ENCODE peak calls at places on chromosomes 6 and 20, in nine cellular contexts. M is mammary epithelial cell, U is dorsolateral prefrontal cortex, V is neural progenitor cell, E is heart left ventricle, B is heart right ventricle, I is colonic mucosa, W is psoas muscle, Y is AG04450. P is an unnamed sample. For H3K27me3, the result is how much of the 10 kb centered on the place peaks cover.

GRCh38 chr6:136792945-136793289 is 640 bp upstream of the MAP3K5 start:
- DNase-seq in M (peak), U (peak), V (peak), E (peak), B (peak), I (peak), W (peak), Y (peak), P (peak)

GRCh38 chr20:23150304-23151007 is 64.3 kb upstream of the CD93 start:
- DNase-seq in M (no peak), U (no peak), V (no peak), E (no peak), B (no peak), I (peak), W (peak), Y (no peak), P (no peak)

GRCh38 chr20:59482581-59483187 is 121.7 kb upstream of the PHACTR3 start:
- DNase-seq in M (no peak), U (no peak), V (no peak), E (no peak), B (no peak), I (no peak), W (no peak), Y (no peak), P (no peak)

GRCh38 chr6:87763276-87763675 is 61.2 kb upstream of the AKIRIN2 start:
- DNase-seq in M (no peak), U (no peak), V (no peak), E (no peak), B (no peak), I (no peak), W (no peak), Y (no peak), P (no peak)

GRCh38 chr20:22315771-22316170 is 268.6 kb downstream of the FOXA2 start:
- DNase-seq in M (no peak), U (no peak), V (no peak), E (no peak), B (no peak), I (no peak), W (no peak), Y (no peak), P (no peak)

GRCh38 chr20:59191036-59191755 is 27.6 kb downstream of the ZNF831 start:
- DNase-seq in M (no peak), U (no peak), V (no peak), E (no peak), B (no peak), I (no peak), W (no peak), Y (no peak), P (no peak)

GRCh38 chr6:127384007-127384406 is 40.6 kb upstream of the ECHDC1 start:
- DNase-seq in M (no peak), U (no peak), V (no peak), E (no peak), B (no peak), I (no peak), W (no peak), Y (no peak), P (no peak)

GRCh38 chr6:14743465-14744211 is 502.2 kb upstream of the JARID2 start:
- DNase-seq in M (peak), U (no peak), V (no peak), E (no peak), B (no peak), I (no peak), W (peak), Y (peak), P (peak)

GRCh38 chr6:36544228-36544627 is 3.1 kb downstream of the STK38 start:
- DNase-seq in M (peak), U (no peak), V (no peak), E (no peak), B (no peak), I (peak), W (no peak), Y (no peak), P (no peak)

GRCh38 chr6:24752917-24753486 is 21.7 kb upstream of the GMNN start:
- DNase-seq in M (no peak), U (no peak), V (no peak), E (no peak), B (no peak), I (no peak), W (no peak), Y (no peak), P (no peak)

GRCh38 chr6:38755874-38756273 is 40.8 kb downstream of the DNAH8 start:
- DNase-seq in M (peak), U (no peak), V (no peak), E (no peak), B (no peak), I (no peak), W (no peak), Y (no peak), P (peak)

GRCh38 chr20:32522775-32523612 is 62.1 kb downstream of the NOL4L start:
- DNase-seq in M (no peak), U (no peak), V (no peak), E (no peak), B (no peak), I (no peak), W (no peak), Y (no peak), P (no peak)

GRCh38 chr6:84652356-84653026 is 111.9 kb downstream of the TBX18 start:
- DNase-seq in M (peak), U (no peak), V (no peak), E (no peak), B (no peak), I (no peak), W (no peak), Y (peak), P (peak)

GRCh38 chr6:158774734-158775449 is 44.3 kb downstream of the EZR start:
- DNase-seq in M (no peak), U (no peak), V (no peak), E (no peak), B (no peak), I (no peak), W (no peak), Y (no peak), P (no peak)

GRCh38 chr6:474454-475185 is 83.1 kb downstream of the IRF4 start:
- DNase-seq in M (no peak), U (peak), V (peak), E (no peak), B (no peak), I (no peak), W (no peak), Y (no peak), P (no peak)

GRCh38 chr20:31720486-31721407 is 1.9 kb downstream of the BCL2L1 start:
- DNase-seq in M (no peak), U (peak), V (no peak), E (no peak), B (no peak), I (peak), W (no peak), Y (no peak), P (no peak)

GRCh38 chr6:105596284-105596755 is 193.4 kb upstream of the PREP start:
- DNase-seq in M (peak), U (no peak), V (no peak), E (no peak), B (no peak), I (no peak), W (no peak), Y (peak), P (peak)

GRCh38 chr20:2230671-2231488 is 64.9 kb upstream of the TGM3 start:
- DNase-seq in M (no peak), U (no peak), V (no peak), E (no peak), B (no peak), I (no peak), W (no peak), Y (no peak), P (no peak)

GRCh38 chr20:49283703-49284625 is 6.1 kb upstream of the ZNFX1 start:
- DNase-seq in M (no peak), U (no peak), V (no peak), E (no peak), B (no peak), I (no peak), W (no peak), Y (no peak), P (no peak)

GRCh38 chr6:90399970-90400369 is 103.3 kb upstream of the BACH2 start:
- DNase-seq in M (no peak), U (no peak), V (no peak), E (no peak), B (no peak), I (no peak), W (no peak), Y (no peak), P (no peak)

GRCh38 chr6:16831136-16831535 is 69.9 kb upstream of the ATXN1 start:
- DNase-seq in M (no peak), U (no peak), V (no peak), E (no peak), B (no peak), I (no peak), W (peak), Y (no peak), P (no peak)

GRCh38 chr20:32509639-32510066 is 75.5 kb downstream of the NOL4L start:
- DNase-seq in M (no peak), U (no peak), V (no peak), E (no peak), B (no peak), I (no peak), W (no peak), Y (no peak), P (no peak)

GRCh38 chr6:5201271-5201670 is 59.5 kb downstream of the LYRM4 start:
- DNase-seq in M (no peak), U (no peak), V (peak), E (no peak), B (no peak), I (no peak), W (no peak), Y (no peak), P (no peak)

GRCh38 chr6:4323322-4323721 is 187.9 kb upstream of the ECI2 start:
- DNase-seq in M (no peak), U (no peak), V (no peak), E (no peak), B (no peak), I (no peak), W (no peak), Y (no peak), P (no peak)

GRCh38 chr6:104414723-104415122 is 445.0 kb downstream of the HACE1 start:
- DNase-seq in M (no peak), U (no peak), V (no peak), E (no peak), B (no peak), I (no peak), W (no peak), Y (no peak), P (no peak)

GRCh38 chr6:6901205-6901719 is 206.5 kb upstream of the RREB1 start:
- DNase-seq in M (no peak), U (no peak), V (no peak), E (no peak), B (no peak), I (no peak), W (no peak), Y (no peak), P (no peak)

GRCh38 chr6:4078830-4079471 is at the start of gene FAM217A:
- DNase-seq in M (no peak), U (no peak), V (no peak), E (no peak), B (no peak), I (no peak), W (no peak), Y (no peak), P (no peak)

GRCh38 chr6:32194825-32195651 is 2.6 kb upstream of the GPSM3 start:
- DNase-seq in M (peak), U (no peak), V (peak), E (no peak), B (no peak), I (peak), W (no peak), Y (no peak), P (peak)

GRCh38 chr6:160133441-160134336 is 12.1 kb downstream of the SLC22A1 start:
- DNase-seq in M (no peak), U (no peak), V (no peak), E (no peak), B (no peak), I (no peak), W (no peak), Y (no peak), P (no peak)
- H3K27me3 ChIP-seq in M (under half), U (under half), V (under half), E (under half), B (under half), I (under half), W (under half), Y (under half), P (under half)

GRCh38 chr6:135305684-135306083 is 124.6 kb downstream of the MYB start:
- DNase-seq in M (no peak), U (no peak), V (no peak), E (no peak), B (no peak), I (no peak), W (no peak), Y (no peak), P (no peak)
- H3K27ac ChIP-seq in M (no peak), U (no peak), V (no peak), E (no peak), B (no peak), I (no peak), W (no peak), Y (no peak), P (no peak)

GRCh38 chr20:33686008-33686983 is at the start of gene E2F1:
- DNase-seq in M (peak), U (peak), V (peak), E (peak), B (peak), I (peak), W (peak), Y (peak), P (peak)
- TF ChIP-seq CTCF in M (no peak), U (peak), V (peak), E (peak), B (peak), I (peak), W (peak), Y (peak), P (peak)

DNA sequence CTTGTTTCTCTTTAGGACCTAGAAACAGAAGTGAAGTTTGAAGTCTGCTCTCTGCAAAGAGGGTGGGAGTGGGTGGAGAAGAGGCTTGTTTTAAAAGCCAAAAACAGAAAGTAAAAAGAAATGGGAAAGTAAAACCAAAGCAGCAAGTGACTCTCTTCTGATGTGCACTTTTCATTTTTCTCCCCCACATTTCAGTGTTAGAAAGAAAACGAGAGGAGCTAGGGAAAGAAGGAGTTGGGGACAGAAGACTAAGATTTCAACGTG is 1.3 kb downstream of the C6orf141 start:
- DNase-seq in M (no peak), U (no peak), V (no peak), E (no peak), B (no peak), I (no peak), W (no peak), Y (no peak), P (no peak)
- H3K27me3 ChIP-seq in M (under half), U (under half), V (under half), E (under half), B (under half), I (under half), W (under half), Y (under half), P (under half)

GRCh38 chr6:119355157-119355556 is 5.6 kb upstream of the MAN1A1 start:
- DNase-seq in M (no peak), U (no peak), V (no peak), E (no peak), B (no peak), I (no peak), W (no peak), Y (no peak), P (no peak)

GRCh38 chr6:119351005-119351394 is 1.4 kb upstream of the MAN1A1 start:
- DNase-seq in M (peak), U (no peak), V (no peak), E (no peak), B (no peak), I (no peak), W (no peak), Y (no peak), P (peak)

GRCh38 chr6:119360262-119360915 is 10.8 kb upstream of the MAN1A1 start:
- DNase-seq in M (no peak), U (no peak), V (no peak), E (no peak), B (no peak), I (no peak), W (no peak), Y (no peak), P (no peak)

GRCh38 chr6:119353696-119354095 is 4.1 kb upstream of the MAN1A1 start:
- DNase-seq in M (no peak), U (no peak), V (no peak), E (no peak), B (no peak), I (no peak), W (no peak), Y (no peak), P (no peak)

DNA sequence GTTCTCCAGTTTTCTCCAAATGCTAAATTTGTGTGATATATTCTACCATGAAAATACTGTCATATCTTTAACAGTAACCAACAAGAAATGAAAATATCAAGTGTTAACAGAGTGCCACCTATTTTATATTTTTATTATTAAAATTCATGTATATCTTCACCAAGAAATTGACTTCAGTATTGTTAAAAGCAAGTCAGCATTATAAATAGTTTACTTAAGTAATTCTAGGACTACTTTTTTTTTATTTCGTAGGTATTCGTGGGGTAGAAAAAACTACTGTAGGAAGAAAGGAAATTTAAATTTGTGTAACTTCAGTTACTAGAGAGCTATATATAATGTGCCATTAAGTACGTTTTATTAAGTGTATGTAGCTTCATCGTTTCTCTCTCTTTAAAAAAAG is 6.3 kb upstream of the MAN1A1 start:
- DNase-seq in M (no peak), U (no peak), V (no peak), E (no peak), B (no peak), I (no peak), W (no peak), Y (no peak), P (no peak)
- H3K27ac ChIP-seq in M (no peak), U (no peak), V (no peak), E (no peak), B (no peak), I (no peak), W (no peak), Y (no peak), P (no peak)

GRCh38 chr6:34237722-34238506 is 1.2 kb downstream of the HMGA1 start:
- DNase-seq in M (no peak), U (no peak), V (peak), E (no peak), B (peak), I (peak), W (peak), Y (no peak), P (no peak)
- TF ChIP-seq CTCF in M (no peak), U (no peak), V (peak), E (peak), B (peak), I (no peak), W (peak), Y (peak), P (peak)

GRCh38 chr6:52217761-52218160 is 26.5 kb downstream of the IL17F start:
- DNase-seq in M (no peak), U (no peak), V (no peak), E (no peak), B (no peak), I (no peak), W (no peak), Y (no peak), P (no peak)
- H3K27me3 ChIP-seq in M (under half), U (under half), V (under half), E (under half), B (under half), I (under half), W (under half), Y (under half), P (under half)

GRCh38 chr20:4244700-4245485 is 229.5 kb upstream of the RNF24 start:
- DNase-seq in M (no peak), U (no peak), V (no peak), E (no peak), B (no peak), I (peak), W (no peak), Y (no peak), P (no peak)
- H3K27ac ChIP-seq in M (no peak), U (no peak), V (no peak), E (no peak), B (no peak), I (peak), W (no peak), Y (no peak), P (no peak)

DNA sequence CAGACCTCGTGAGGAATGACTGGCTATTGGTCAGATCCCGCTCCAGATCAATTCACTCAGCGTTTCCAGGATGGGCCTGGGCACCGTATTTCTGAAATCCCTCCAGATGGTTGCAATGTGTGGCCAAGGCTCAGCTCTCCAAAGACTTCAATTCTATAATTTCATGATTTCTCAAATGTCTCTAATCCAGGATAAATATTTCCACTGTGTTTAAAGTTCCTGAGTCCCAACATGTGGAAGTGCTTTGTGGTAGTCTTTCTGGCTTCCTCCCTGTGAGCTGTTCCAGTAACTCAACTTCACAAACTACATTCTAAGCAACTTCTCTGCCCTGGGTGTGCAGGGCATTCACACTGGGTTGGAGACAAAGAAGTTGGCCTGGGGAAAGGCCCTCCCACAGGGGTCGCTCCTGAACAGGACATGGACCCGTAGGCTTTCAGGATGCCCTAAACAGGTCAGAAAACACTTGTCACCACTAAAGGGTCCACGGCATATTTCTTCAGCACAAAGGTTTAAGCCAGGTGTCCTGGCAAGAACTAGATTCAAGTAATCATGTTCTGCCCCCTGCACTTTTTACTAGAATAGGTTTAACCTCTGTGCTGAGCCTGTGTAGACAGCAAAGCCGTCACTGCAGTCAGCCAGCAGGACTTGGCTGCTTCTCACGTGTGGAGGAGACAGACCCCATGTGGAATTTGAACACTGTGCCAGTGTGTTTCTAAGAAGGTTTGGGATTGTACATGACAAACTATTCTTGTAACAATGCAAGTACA is 212.0 kb downstream of the WDR27 start:
- DNase-seq in M (no peak), U (no peak), V (peak), E (no peak), B (no peak), I (no peak), W (no peak), Y (no peak), P (no peak)
- TF ChIP-seq CTCF in M (no peak), U (no peak), V (peak), E (no peak), B (no peak), I (no peak), W (no peak), Y (no peak), P (no peak)

DNA sequence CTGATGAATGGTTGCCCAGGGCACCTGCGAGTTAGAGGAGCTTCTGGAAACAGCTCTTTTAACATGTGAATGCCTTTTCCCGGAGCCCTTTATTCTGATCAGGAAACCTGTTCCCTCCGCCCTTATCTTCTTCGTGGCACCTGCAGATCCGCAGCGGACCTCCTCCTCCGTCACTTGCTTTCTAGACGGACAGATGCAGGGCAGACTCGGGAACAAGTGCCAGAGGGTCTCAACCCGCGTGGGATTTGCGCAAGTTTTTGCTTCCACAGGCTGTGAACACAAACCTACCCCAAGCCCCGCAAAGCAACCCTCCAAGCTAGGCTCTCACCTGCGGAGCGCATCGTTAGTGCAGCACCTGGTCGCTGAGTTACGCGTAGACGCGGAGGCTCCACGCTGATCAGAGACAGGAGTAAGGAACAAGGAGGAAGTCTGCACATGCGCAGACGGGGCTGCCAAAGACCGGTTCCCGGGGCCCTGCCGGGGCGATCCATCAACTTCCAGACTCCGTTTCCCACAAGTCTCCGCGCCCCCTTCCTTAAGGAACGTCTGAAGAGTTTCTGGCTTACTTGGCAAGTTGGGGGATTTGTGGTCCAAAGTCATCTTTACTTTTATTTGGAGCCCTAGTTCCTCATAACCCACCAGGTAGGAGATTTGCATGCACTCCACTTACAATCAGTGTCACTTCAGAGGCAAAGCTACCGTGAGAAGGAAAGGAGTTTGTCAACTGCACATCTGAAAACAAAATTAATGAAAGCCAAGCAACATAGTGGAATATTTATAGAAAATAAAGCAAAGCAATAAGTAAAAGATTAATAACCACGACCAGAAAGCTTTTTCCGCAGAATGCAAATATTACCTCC is 52.7 kb upstream of the ELMO2 start:
- DNase-seq in M (peak), U (peak), V (peak), E (no peak), B (peak), I (peak), W (peak), Y (no peak), P (peak)
- H3K27me3 ChIP-seq in M (under half), U (under half), V (under half), E (under half), B (under half), I (under half), W (under half), Y (under half), P (under half)

P was measured in foreskin keratinocyte.